ENCODE peak calls at places on chromosome 17, in seven cellular contexts. Z is dorsolateral prefrontal cortex, D is B cell, T is H9, G is foreskin fibroblast, Y is cardiac muscle cell, C is hepatocyte. X is an unnamed sample.

GRCh38 chr17:58084317-58084981 is 1.2 kb downstream of the DYNLL2 start:
- DNase-seq in D (peak; percentile 67), T (peak; percentile 64), G (peak; percentile 34), Z (peak; percentile 42), C (peak; percentile 75), Y (peak; percentile 52), X (no peak)

GRCh38 chr17:6110088-6110487 is 39.9 kb downstream of the WSCD1 start:
- DNase-seq in D (no peak), Z (peak; percentile 12), Y (no peak), G (no peak), C (no peak), T (no peak), X (no peak)

GRCh38 chr17:16989953-16990860 is 18.3 kb upstream of the TNFRSF13B start:
- DNase-seq in G (peak; percentile 76), C (no peak), D (no peak), Y (no peak), Z (no peak), T (peak; percentile 29), X (no peak)

GRCh38 chr17:58513391-58513912 is 986 bp downstream of the MTMR4 start:
- DNase-seq in G (no peak), T (no peak), Y (no peak), C (no peak), Z (peak; percentile 58), D (peak; percentile 45), X (no peak)

GRCh38 chr17:16352838-16353701 is at the start of gene CENPV:
- DNase-seq in D (peak; percentile 96), Z (peak; percentile 49), Y (peak; percentile 72), G (peak; percentile 77), T (peak; percentile 96), C (peak; percentile 85), X (no peak)

GRCh38 chr17:77859035-77859360 is 99.5 kb upstream of the TNRC6C start:
- DNase-seq in T (no peak), Z (no peak), C (no peak), Y (no peak), D (no peak), G (no peak), X (no peak)

GRCh38 chr17:72193395-72194106 is 72.7 kb downstream of the SOX9 start:
- DNase-seq in Y (no peak), T (no peak), C (peak; percentile 15), G (peak; percentile 65), Z (no peak), D (no peak), X (no peak)

GRCh38 chr17:47776330-47777197 is 43.5 kb downstream of the TBX21 start:
- DNase-seq in Y (peak; percentile 57), Z (no peak), C (peak; percentile 51), T (peak; percentile 46), G (peak; percentile 64), D (peak; percentile 68), X (no peak)

GRCh38 chr17:72751746-72752145 is 340.7 kb downstream of the SLC39A11 start:
- DNase-seq in C (no peak), Z (no peak), Y (no peak), D (no peak), G (no peak), T (no peak), X (no peak)

GRCh38 chr17:77424585-77425344 is 284.0 kb downstream of the SEC14L1 start:
- DNase-seq in Z (peak; percentile 70), C (peak; percentile 90), D (no peak), Y (peak; percentile 80), T (no peak), G (peak; percentile 99), X (no peak)

GRCh38 chr17:28916302-28916934 is 13.5 kb upstream of the DHRS13 start:
- DNase-seq in Z (no peak), Y (peak; percentile 37), G (peak; percentile 68), C (peak; percentile 57), D (no peak), T (no peak), X (no peak)

GRCh38 chr17:55161935-55162555 is 102.7 kb upstream of the HLF start:
- DNase-seq in D (no peak), Y (no peak), Z (no peak), T (no peak), C (no peak), G (peak; percentile 93), X (no peak)

GRCh38 chr17:17783825-17784598 is 52.8 kb downstream of the SREBF1 start:
- DNase-seq in T (peak; percentile 67), G (peak; percentile 56), Y (peak; percentile 71), Z (peak; percentile 68), C (peak; percentile 59), D (peak; percentile 84), X (no peak)

GRCh38 chr17:48244814-48245213 is 137.2 kb downstream of the SNX11 start:
- DNase-seq in C (no peak), T (no peak), Y (no peak), Z (no peak), G (peak; percentile 65), D (no peak), X (no peak)

GRCh38 chr17:27990979-27991378 is 51.5 kb upstream of the NLK start:
- DNase-seq in G (no peak), C (no peak), Y (no peak), Z (no peak), T (no peak), D (no peak), X (no peak)

GRCh38 chr17:1003633-1003971 is 6.7 kb downstream of the TIMM22 start:
- DNase-seq in G (no peak), Y (no peak), D (no peak), Z (no peak), T (no peak), C (no peak), X (no peak)

GRCh38 chr17:78707016-78707415 is 75.1 kb downstream of the CYTH1 start:
- DNase-seq in C (no peak), T (no peak), G (peak; percentile 21), Y (no peak), D (no peak), Z (no peak), X (no peak)

GRCh38 chr17:40109471-40109824 is 9.1 kb upstream of the NR1D1 start:
- DNase-seq in D (no peak), Z (no peak), G (no peak), T (no peak), C (no peak), Y (no peak), X (no peak)
- TF ChIP-seq CTCF in D (no peak), Z (no peak), G (peak; percentile 19), T (peak; percentile 28), C (peak; percentile 22), Y (peak; percentile 30), X (peak; percentile 39)

DNA sequence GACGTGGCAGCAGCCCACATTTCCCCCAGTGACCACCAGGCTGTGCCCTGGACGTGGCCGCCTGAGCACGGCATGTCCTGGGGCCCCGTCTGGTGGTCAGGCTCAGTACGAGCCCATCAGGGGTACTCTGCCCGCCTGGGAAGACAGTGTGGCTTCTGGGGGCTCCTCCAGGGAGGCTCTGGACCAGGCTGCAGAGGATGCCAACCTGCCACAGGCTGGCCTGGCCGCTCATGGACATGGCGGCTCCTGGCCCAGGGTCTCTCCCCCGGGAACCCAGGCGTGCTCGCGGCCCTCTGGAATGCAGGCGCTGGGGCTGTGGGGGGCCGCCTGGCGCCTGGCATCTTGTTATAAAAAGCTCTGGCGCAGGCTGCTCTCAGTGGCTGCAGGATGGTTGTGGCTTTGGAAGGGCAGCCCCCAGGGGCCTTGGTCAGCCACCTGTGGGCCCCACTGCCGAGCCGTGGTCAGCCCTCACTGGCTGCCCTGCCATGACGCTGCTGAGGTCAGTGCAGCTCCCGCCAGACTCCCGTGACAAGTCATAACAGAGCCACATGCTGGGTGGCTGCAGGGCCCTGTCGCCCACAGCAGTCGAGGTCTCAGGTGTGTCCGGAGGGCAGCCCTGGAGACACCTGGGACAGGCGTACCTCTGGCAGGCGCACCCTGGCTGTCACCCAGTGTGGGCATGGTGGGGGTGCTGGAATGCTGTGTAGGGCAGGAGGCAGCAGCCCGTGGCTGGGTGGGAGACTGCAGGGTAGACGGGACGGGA is 15.0 kb downstream of the CENPX start:
- DNase-seq in Z (no peak), G (no peak), Y (no peak), C (no peak), D (no peak), T (no peak), X (no peak)
- TF ChIP-seq CTCF in Z (no peak), G (no peak), Y (no peak), C (no peak), D (no peak), T (no peak), X (no peak)

GRCh38 chr17:82912571-82913089 is 72.8 kb upstream of the ZNF750 start:
- DNase-seq in Z (no peak), Y (peak; percentile 39), T (no peak), D (no peak), C (no peak), G (no peak), X (no peak)

GRCh38 chr17:82914375-82914774 is 74.6 kb upstream of the ZNF750 start:
- DNase-seq in Z (no peak), C (no peak), Y (no peak), G (peak; percentile 10), T (no peak), D (peak; percentile 67), X (no peak)

GRCh38 chr17:82913304-82914043 is 73.7 kb upstream of the ZNF750 start:
- DNase-seq in Y (peak; percentile 28), C (no peak), G (peak; percentile 10), D (no peak), T (no peak), Z (no peak), X (no peak)

GRCh38 chr17:82915697-82916027 is 75.8 kb upstream of the ZNF750 start:
- DNase-seq in D (peak; percentile 62), T (no peak), G (no peak), Y (no peak), Z (no peak), C (no peak), X (no peak)

DNA sequence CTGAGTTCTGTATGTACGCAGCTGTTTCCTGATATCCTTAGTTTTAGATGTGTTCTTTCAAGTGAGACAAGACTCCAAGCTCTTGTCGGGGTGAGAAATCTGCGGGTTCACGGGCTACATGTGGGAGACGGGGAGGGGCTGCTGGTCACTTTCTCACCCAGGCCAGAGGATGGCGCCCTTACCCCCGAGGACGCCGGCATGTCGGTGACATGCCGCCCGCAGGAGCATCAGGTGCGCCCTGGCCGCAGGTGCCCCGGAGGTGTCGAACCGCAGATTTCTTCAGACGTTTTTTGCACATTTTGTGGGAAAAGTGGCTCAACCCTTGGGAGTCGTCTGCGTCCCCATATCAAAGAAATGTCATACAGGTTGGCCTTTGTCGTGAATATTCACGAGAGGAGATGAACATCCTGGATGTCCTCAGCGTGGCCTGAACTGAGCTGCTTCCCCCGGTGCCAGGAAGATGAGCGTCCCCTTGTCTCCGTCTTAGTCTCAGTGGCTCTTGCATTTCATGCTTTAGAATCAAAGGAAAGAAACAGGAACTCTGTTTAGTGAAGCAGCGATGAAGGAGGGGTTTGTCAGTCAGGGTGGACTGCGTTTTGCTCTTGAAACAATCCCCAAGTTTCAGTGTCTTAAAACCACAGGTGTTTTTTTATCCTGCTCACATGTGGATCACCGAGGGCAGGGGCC is 75.3 kb upstream of the ZNF750 start:
- DNase-seq in T (peak; percentile 61), D (peak; percentile 73), Z (no peak), C (no peak), G (no peak), Y (no peak), X (no peak)
- TF ChIP-seq CTCF in T (peak; percentile 53), D (no peak), Z (no peak), C (no peak), G (no peak), Y (peak; percentile 6), X (no peak)

GRCh38 chr17:10457952-10458351 is 11.4 kb downstream of the MYH4 start:
- DNase-seq in Z (no peak), T (no peak), D (no peak), G (no peak), C (no peak), Y (no peak), X (no peak)

GRCh38 chr17:10460062-10460461 is 9.3 kb downstream of the MYH4 start:
- DNase-seq in Y (peak; percentile 6), T (no peak), C (peak; percentile 37), G (no peak), Z (no peak), D (no peak), X (no peak)

GRCh38 chr17:10463402-10463801 is 6.0 kb downstream of the MYH4 start:
- DNase-seq in G (no peak), C (no peak), T (no peak), Y (no peak), Z (no peak), D (no peak), X (no peak)
- TF ChIP-seq CTCF in G (no peak), C (no peak), T (peak; percentile 64), Y (no peak), Z (no peak), D (no peak), X (no peak)

X was measured in CD14-positive monocyte.